ENCODE peak calls at places on chromosome X, in six cellular contexts. One of them, this sample, is unnamed.

GRCh38 chrX:8345473-8345872 is 119.2 kb upstream of the VCX3B start:
- DNase-seq in activated CD4-positive, alpha-beta T cell treated with anti-CD3 and anti-CD28 coated beads for 24 hours: no peak
- DNase-seq in stimulated activated CD8-positive, alpha-beta memory T cell treated with anti-CD3 and anti-CD28 coated beads, Interleukin-15, amount 100 ng/mL, for 1 hour: no peak
- DNase-seq in stimulated activated naive CD8-positive, alpha-beta T cell treated with anti-CD3 and anti-CD28 coated beads, Interleukin-15, Interleukin-2, amounts not matched to agents 100 U/mL and 50 U/mL, for 24 hours: no peak
- DNase-seq in astrocyte of the spinal cord: peak
- DNase-seq in stimulated activated CD4-positive, alpha-beta T cell treated with anti-CD3 and anti-CD28 coated beads, Interleukin-12 subunit alpha, Interleukin-12 subunit beta, amount 100 ng/mL, for 48 hours: no peak
- DNase-seq in this sample: no peak

GRCh38 chrX:1009771-1010170 is 202.7 kb downstream of the CRLF2 start:
- DNase-seq in stimulated activated CD4-positive, alpha-beta T cell treated with anti-CD3 and anti-CD28 coated beads, Interleukin-12 subunit alpha, Interleukin-12 subunit beta, amount 100 ng/mL, for 48 hours: no peak
- DNase-seq in stimulated activated naive CD8-positive, alpha-beta T cell treated with anti-CD3 and anti-CD28 coated beads, Interleukin-15, Interleukin-2, amounts not matched to agents 100 U/mL and 50 U/mL, for 24 hours: no peak
- DNase-seq in astrocyte of the spinal cord: no peak
- DNase-seq in stimulated activated CD8-positive, alpha-beta memory T cell treated with anti-CD3 and anti-CD28 coated beads, Interleukin-15, amount 100 ng/mL, for 1 hour: no peak
- DNase-seq in activated CD4-positive, alpha-beta T cell treated with anti-CD3 and anti-CD28 coated beads for 24 hours: no peak
- DNase-seq in this sample: no peak

GRCh38 chrX:150475466-150475865 is 93.0 kb upstream of the MTM1 start:
- DNase-seq in activated CD4-positive, alpha-beta T cell treated with anti-CD3 and anti-CD28 coated beads for 24 hours: no peak
- DNase-seq in stimulated activated naive CD8-positive, alpha-beta T cell treated with anti-CD3 and anti-CD28 coated beads, Interleukin-15, Interleukin-2, amounts not matched to agents 100 U/mL and 50 U/mL, for 24 hours: no peak
- DNase-seq in stimulated activated CD8-positive, alpha-beta memory T cell treated with anti-CD3 and anti-CD28 coated beads, Interleukin-15, amount 100 ng/mL, for 1 hour: no peak
- DNase-seq in astrocyte of the spinal cord: no peak
- DNase-seq in stimulated activated CD4-positive, alpha-beta T cell treated with anti-CD3 and anti-CD28 coated beads, Interleukin-12 subunit alpha, Interleukin-12 subunit beta, amount 100 ng/mL, for 48 hours: no peak
- DNase-seq in this sample: no peak

GRCh38 chrX:14489437-14489836 is 39.9 kb upstream of the GLRA2 start:
- DNase-seq in astrocyte of the spinal cord: no peak
- DNase-seq in stimulated activated naive CD8-positive, alpha-beta T cell treated with anti-CD3 and anti-CD28 coated beads, Interleukin-15, Interleukin-2, amounts not matched to agents 100 U/mL and 50 U/mL, for 24 hours: no peak
- DNase-seq in activated CD4-positive, alpha-beta T cell treated with anti-CD3 and anti-CD28 coated beads for 24 hours: no peak
- DNase-seq in stimulated activated CD4-positive, alpha-beta T cell treated with anti-CD3 and anti-CD28 coated beads, Interleukin-12 subunit alpha, Interleukin-12 subunit beta, amount 100 ng/mL, for 48 hours: no peak
- DNase-seq in stimulated activated CD8-positive, alpha-beta memory T cell treated with anti-CD3 and anti-CD28 coated beads, Interleukin-15, amount 100 ng/mL, for 1 hour: no peak
- DNase-seq in this sample: no peak

GRCh38 chrX:96372313-96373046 is 312.2 kb upstream of the DIAPH2 start:
- DNase-seq in activated CD4-positive, alpha-beta T cell treated with anti-CD3 and anti-CD28 coated beads for 24 hours: no peak
- DNase-seq in stimulated activated naive CD8-positive, alpha-beta T cell treated with anti-CD3 and anti-CD28 coated beads, Interleukin-15, Interleukin-2, amounts not matched to agents 100 U/mL and 50 U/mL, for 24 hours: no peak
- DNase-seq in stimulated activated CD8-positive, alpha-beta memory T cell treated with anti-CD3 and anti-CD28 coated beads, Interleukin-15, amount 100 ng/mL, for 1 hour: no peak
- DNase-seq in stimulated activated CD4-positive, alpha-beta T cell treated with anti-CD3 and anti-CD28 coated beads, Interleukin-12 subunit alpha, Interleukin-12 subunit beta, amount 100 ng/mL, for 48 hours: no peak
- DNase-seq in astrocyte of the spinal cord: peak
- DNase-seq in this sample: no peak

GRCh38 chrX:118724775-118725174 is 2.6 kb upstream of the IL13RA1 start:
- DNase-seq in stimulated activated CD4-positive, alpha-beta T cell treated with anti-CD3 and anti-CD28 coated beads, Interleukin-12 subunit alpha, Interleukin-12 subunit beta, amount 100 ng/mL, for 48 hours: no peak
- DNase-seq in stimulated activated naive CD8-positive, alpha-beta T cell treated with anti-CD3 and anti-CD28 coated beads, Interleukin-15, Interleukin-2, amounts not matched to agents 100 U/mL and 50 U/mL, for 24 hours: no peak
- DNase-seq in stimulated activated CD8-positive, alpha-beta memory T cell treated with anti-CD3 and anti-CD28 coated beads, Interleukin-15, amount 100 ng/mL, for 1 hour: no peak
- DNase-seq in astrocyte of the spinal cord: peak
- DNase-seq in activated CD4-positive, alpha-beta T cell treated with anti-CD3 and anti-CD28 coated beads for 24 hours: no peak
- DNase-seq in this sample: no peak

GRCh38 chrX:33416273-33416805 is 205.0 kb upstream of the DMD start:
- DNase-seq in astrocyte of the spinal cord: no peak
- DNase-seq in stimulated activated CD8-positive, alpha-beta memory T cell treated with anti-CD3 and anti-CD28 coated beads, Interleukin-15, amount 100 ng/mL, for 1 hour: no peak
- DNase-seq in stimulated activated naive CD8-positive, alpha-beta T cell treated with anti-CD3 and anti-CD28 coated beads, Interleukin-15, Interleukin-2, amounts not matched to agents 100 U/mL and 50 U/mL, for 24 hours: no peak
- DNase-seq in stimulated activated CD4-positive, alpha-beta T cell treated with anti-CD3 and anti-CD28 coated beads, Interleukin-12 subunit alpha, Interleukin-12 subunit beta, amount 100 ng/mL, for 48 hours: no peak
- DNase-seq in activated CD4-positive, alpha-beta T cell treated with anti-CD3 and anti-CD28 coated beads for 24 hours: no peak
- DNase-seq in this sample: no peak

GRCh38 chrX:10633722-10634121 is 13.3 kb upstream of the MID1 start:
- DNase-seq in stimulated activated CD8-positive, alpha-beta memory T cell treated with anti-CD3 and anti-CD28 coated beads, Interleukin-15, amount 100 ng/mL, for 1 hour: no peak
- DNase-seq in stimulated activated CD4-positive, alpha-beta T cell treated with anti-CD3 and anti-CD28 coated beads, Interleukin-12 subunit alpha, Interleukin-12 subunit beta, amount 100 ng/mL, for 48 hours: no peak
- DNase-seq in stimulated activated naive CD8-positive, alpha-beta T cell treated with anti-CD3 and anti-CD28 coated beads, Interleukin-15, Interleukin-2, amounts not matched to agents 100 U/mL and 50 U/mL, for 24 hours: no peak
- DNase-seq in astrocyte of the spinal cord: peak
- DNase-seq in activated CD4-positive, alpha-beta T cell treated with anti-CD3 and anti-CD28 coated beads for 24 hours: no peak
- DNase-seq in this sample: no peak

GRCh38 chrX:68751372-68751771 is 77.4 kb upstream of the EFNB1 start:
- DNase-seq in activated CD4-positive, alpha-beta T cell treated with anti-CD3 and anti-CD28 coated beads for 24 hours: no peak
- DNase-seq in astrocyte of the spinal cord: no peak
- DNase-seq in stimulated activated CD4-positive, alpha-beta T cell treated with anti-CD3 and anti-CD28 coated beads, Interleukin-12 subunit alpha, Interleukin-12 subunit beta, amount 100 ng/mL, for 48 hours: no peak
- DNase-seq in stimulated activated CD8-positive, alpha-beta memory T cell treated with anti-CD3 and anti-CD28 coated beads, Interleukin-15, amount 100 ng/mL, for 1 hour: no peak
- DNase-seq in stimulated activated naive CD8-positive, alpha-beta T cell treated with anti-CD3 and anti-CD28 coated beads, Interleukin-15, Interleukin-2, amounts not matched to agents 100 U/mL and 50 U/mL, for 24 hours: no peak
- DNase-seq in this sample: no peak

GRCh38 chrX:23662187-23662586 is 5.1 kb upstream of the PRDX4 start:
- DNase-seq in activated CD4-positive, alpha-beta T cell treated with anti-CD3 and anti-CD28 coated beads for 24 hours: no peak
- DNase-seq in stimulated activated CD8-positive, alpha-beta memory T cell treated with anti-CD3 and anti-CD28 coated beads, Interleukin-15, amount 100 ng/mL, for 1 hour: no peak
- DNase-seq in astrocyte of the spinal cord: no peak
- DNase-seq in stimulated activated naive CD8-positive, alpha-beta T cell treated with anti-CD3 and anti-CD28 coated beads, Interleukin-15, Interleukin-2, amounts not matched to agents 100 U/mL and 50 U/mL, for 24 hours: no peak
- DNase-seq in stimulated activated CD4-positive, alpha-beta T cell treated with anti-CD3 and anti-CD28 coated beads, Interleukin-12 subunit alpha, Interleukin-12 subunit beta, amount 100 ng/mL, for 48 hours: no peak
- DNase-seq in this sample: no peak

GRCh38 chrX:120768254-120768653 is 107.4 kb downstream of the CT47B1 start:
- DNase-seq in stimulated activated naive CD8-positive, alpha-beta T cell treated with anti-CD3 and anti-CD28 coated beads, Interleukin-15, Interleukin-2, amounts not matched to agents 100 U/mL and 50 U/mL, for 24 hours: no peak
- DNase-seq in activated CD4-positive, alpha-beta T cell treated with anti-CD3 and anti-CD28 coated beads for 24 hours: no peak
- DNase-seq in stimulated activated CD4-positive, alpha-beta T cell treated with anti-CD3 and anti-CD28 coated beads, Interleukin-12 subunit alpha, Interleukin-12 subunit beta, amount 100 ng/mL, for 48 hours: no peak
- DNase-seq in astrocyte of the spinal cord: peak
- DNase-seq in stimulated activated CD8-positive, alpha-beta memory T cell treated with anti-CD3 and anti-CD28 coated beads, Interleukin-15, amount 100 ng/mL, for 1 hour: no peak
- DNase-seq in this sample: no peak

GRCh38 chrX:147838465-147839131 is 73.1 kb upstream of the FMR1 start:
- DNase-seq in stimulated activated CD8-positive, alpha-beta memory T cell treated with anti-CD3 and anti-CD28 coated beads, Interleukin-15, amount 100 ng/mL, for 1 hour: no peak
- DNase-seq in astrocyte of the spinal cord: no peak
- DNase-seq in activated CD4-positive, alpha-beta T cell treated with anti-CD3 and anti-CD28 coated beads for 24 hours: no peak
- DNase-seq in stimulated activated naive CD8-positive, alpha-beta T cell treated with anti-CD3 and anti-CD28 coated beads, Interleukin-15, Interleukin-2, amounts not matched to agents 100 U/mL and 50 U/mL, for 24 hours: no peak
- DNase-seq in stimulated activated CD4-positive, alpha-beta T cell treated with anti-CD3 and anti-CD28 coated beads, Interleukin-12 subunit alpha, Interleukin-12 subunit beta, amount 100 ng/mL, for 48 hours: no peak
- DNase-seq in this sample: no peak

GRCh38 chrX:150871341-150871811 is 27.1 kb downstream of the CD99L2 start:
- DNase-seq in stimulated activated CD4-positive, alpha-beta T cell treated with anti-CD3 and anti-CD28 coated beads, Interleukin-12 subunit alpha, Interleukin-12 subunit beta, amount 100 ng/mL, for 48 hours: no peak
- DNase-seq in stimulated activated naive CD8-positive, alpha-beta T cell treated with anti-CD3 and anti-CD28 coated beads, Interleukin-15, Interleukin-2, amounts not matched to agents 100 U/mL and 50 U/mL, for 24 hours: no peak
- DNase-seq in activated CD4-positive, alpha-beta T cell treated with anti-CD3 and anti-CD28 coated beads for 24 hours: no peak
- DNase-seq in astrocyte of the spinal cord: no peak
- DNase-seq in stimulated activated CD8-positive, alpha-beta memory T cell treated with anti-CD3 and anti-CD28 coated beads, Interleukin-15, amount 100 ng/mL, for 1 hour: no peak
- DNase-seq in this sample: no peak

GRCh38 chrX:17022205-17022604 is 75.7 kb downstream of the REPS2 start:
- DNase-seq in stimulated activated naive CD8-positive, alpha-beta T cell treated with anti-CD3 and anti-CD28 coated beads, Interleukin-15, Interleukin-2, amounts not matched to agents 100 U/mL and 50 U/mL, for 24 hours: no peak
- DNase-seq in astrocyte of the spinal cord: peak
- DNase-seq in stimulated activated CD8-positive, alpha-beta memory T cell treated with anti-CD3 and anti-CD28 coated beads, Interleukin-15, amount 100 ng/mL, for 1 hour: no peak
- DNase-seq in stimulated activated CD4-positive, alpha-beta T cell treated with anti-CD3 and anti-CD28 coated beads, Interleukin-12 subunit alpha, Interleukin-12 subunit beta, amount 100 ng/mL, for 48 hours: no peak
- DNase-seq in activated CD4-positive, alpha-beta T cell treated with anti-CD3 and anti-CD28 coated beads for 24 hours: no peak
- DNase-seq in this sample: no peak

GRCh38 chrX:72169008-72169728 is 12.4 kb upstream of the PIN4 start:
- DNase-seq in stimulated activated CD8-positive, alpha-beta memory T cell treated with anti-CD3 and anti-CD28 coated beads, Interleukin-15, amount 100 ng/mL, for 1 hour: no peak
- DNase-seq in astrocyte of the spinal cord: no peak
- DNase-seq in activated CD4-positive, alpha-beta T cell treated with anti-CD3 and anti-CD28 coated beads for 24 hours: no peak
- DNase-seq in stimulated activated CD4-positive, alpha-beta T cell treated with anti-CD3 and anti-CD28 coated beads, Interleukin-12 subunit alpha, Interleukin-12 subunit beta, amount 100 ng/mL, for 48 hours: no peak
- DNase-seq in stimulated activated naive CD8-positive, alpha-beta T cell treated with anti-CD3 and anti-CD28 coated beads, Interleukin-15, Interleukin-2, amounts not matched to agents 100 U/mL and 50 U/mL, for 24 hours: peak
- DNase-seq in this sample: no peak

GRCh38 chrX:128739539-128739938 is 687.3 kb upstream of the ACTRT1 start:
- DNase-seq in stimulated activated naive CD8-positive, alpha-beta T cell treated with anti-CD3 and anti-CD28 coated beads, Interleukin-15, Interleukin-2, amounts not matched to agents 100 U/mL and 50 U/mL, for 24 hours: no peak
- DNase-seq in stimulated activated CD4-positive, alpha-beta T cell treated with anti-CD3 and anti-CD28 coated beads, Interleukin-12 subunit alpha, Interleukin-12 subunit beta, amount 100 ng/mL, for 48 hours: no peak
- DNase-seq in activated CD4-positive, alpha-beta T cell treated with anti-CD3 and anti-CD28 coated beads for 24 hours: no peak
- DNase-seq in astrocyte of the spinal cord: no peak
- DNase-seq in stimulated activated CD8-positive, alpha-beta memory T cell treated with anti-CD3 and anti-CD28 coated beads, Interleukin-15, amount 100 ng/mL, for 1 hour: no peak
- DNase-seq in this sample: no peak

GRCh38 chrX:28988246-28988645 is 401.0 kb downstream of the IL1RAPL1 start:
- DNase-seq in stimulated activated naive CD8-positive, alpha-beta T cell treated with anti-CD3 and anti-CD28 coated beads, Interleukin-15, Interleukin-2, amounts not matched to agents 100 U/mL and 50 U/mL, for 24 hours: no peak
- DNase-seq in stimulated activated CD8-positive, alpha-beta memory T cell treated with anti-CD3 and anti-CD28 coated beads, Interleukin-15, amount 100 ng/mL, for 1 hour: no peak
- DNase-seq in astrocyte of the spinal cord: no peak
- DNase-seq in stimulated activated CD4-positive, alpha-beta T cell treated with anti-CD3 and anti-CD28 coated beads, Interleukin-12 subunit alpha, Interleukin-12 subunit beta, amount 100 ng/mL, for 48 hours: no peak
- DNase-seq in activated CD4-positive, alpha-beta T cell treated with anti-CD3 and anti-CD28 coated beads for 24 hours: no peak
- DNase-seq in this sample: no peak

GRCh38 chrX:17848545-17849265 is 12.4 kb downstream of the RAI2 start:
- DNase-seq in activated CD4-positive, alpha-beta T cell treated with anti-CD3 and anti-CD28 coated beads for 24 hours: no peak
- DNase-seq in stimulated activated naive CD8-positive, alpha-beta T cell treated with anti-CD3 and anti-CD28 coated beads, Interleukin-15, Interleukin-2, amounts not matched to agents 100 U/mL and 50 U/mL, for 24 hours: no peak
- DNase-seq in stimulated activated CD8-positive, alpha-beta memory T cell treated with anti-CD3 and anti-CD28 coated beads, Interleukin-15, amount 100 ng/mL, for 1 hour: no peak
- DNase-seq in stimulated activated CD4-positive, alpha-beta T cell treated with anti-CD3 and anti-CD28 coated beads, Interleukin-12 subunit alpha, Interleukin-12 subunit beta, amount 100 ng/mL, for 48 hours: no peak
- DNase-seq in astrocyte of the spinal cord: no peak
- DNase-seq in this sample: no peak

GRCh38 chrX:7088968-7089615 is 58.4 kb upstream of the STS start:
- DNase-seq in stimulated activated naive CD8-positive, alpha-beta T cell treated with anti-CD3 and anti-CD28 coated beads, Interleukin-15, Interleukin-2, amounts not matched to agents 100 U/mL and 50 U/mL, for 24 hours: peak
- DNase-seq in astrocyte of the spinal cord: no peak
- DNase-seq in stimulated activated CD8-positive, alpha-beta memory T cell treated with anti-CD3 and anti-CD28 coated beads, Interleukin-15, amount 100 ng/mL, for 1 hour: peak
- DNase-seq in activated CD4-positive, alpha-beta T cell treated with anti-CD3 and anti-CD28 coated beads for 24 hours: no peak
- DNase-seq in stimulated activated CD4-positive, alpha-beta T cell treated with anti-CD3 and anti-CD28 coated beads, Interleukin-12 subunit alpha, Interleukin-12 subunit beta, amount 100 ng/mL, for 48 hours: no peak
- DNase-seq in this sample: no peak

GRCh38 chrX:150573702-150574101 is 5.3 kb downstream of the MTM1 start:
- DNase-seq in stimulated activated naive CD8-positive, alpha-beta T cell treated with anti-CD3 and anti-CD28 coated beads, Interleukin-15, Interleukin-2, amounts not matched to agents 100 U/mL and 50 U/mL, for 24 hours: peak
- DNase-seq in stimulated activated CD4-positive, alpha-beta T cell treated with anti-CD3 and anti-CD28 coated beads, Interleukin-12 subunit alpha, Interleukin-12 subunit beta, amount 100 ng/mL, for 48 hours: no peak
- DNase-seq in activated CD4-positive, alpha-beta T cell treated with anti-CD3 and anti-CD28 coated beads for 24 hours: no peak
- DNase-seq in astrocyte of the spinal cord: no peak
- DNase-seq in stimulated activated CD8-positive, alpha-beta memory T cell treated with anti-CD3 and anti-CD28 coated beads, Interleukin-15, amount 100 ng/mL, for 1 hour: no peak
- DNase-seq in this sample: peak

GRCh38 chrX:133988010-133988409 is 2.6 kb upstream of the GPC3 start:
- DNase-seq in stimulated activated CD4-positive, alpha-beta T cell treated with anti-CD3 and anti-CD28 coated beads, Interleukin-12 subunit alpha, Interleukin-12 subunit beta, amount 100 ng/mL, for 48 hours: no peak
- DNase-seq in activated CD4-positive, alpha-beta T cell treated with anti-CD3 and anti-CD28 coated beads for 24 hours: no peak
- DNase-seq in stimulated activated naive CD8-positive, alpha-beta T cell treated with anti-CD3 and anti-CD28 coated beads, Interleukin-15, Interleukin-2, amounts not matched to agents 100 U/mL and 50 U/mL, for 24 hours: no peak
- DNase-seq in astrocyte of the spinal cord: no peak
- DNase-seq in stimulated activated CD8-positive, alpha-beta memory T cell treated with anti-CD3 and anti-CD28 coated beads, Interleukin-15, amount 100 ng/mL, for 1 hour: no peak
- DNase-seq in this sample: no peak

GRCh38 chrX:68717196-68717595 is 69.7 kb downstream of the STARD8 start:
- DNase-seq in activated CD4-positive, alpha-beta T cell treated with anti-CD3 and anti-CD28 coated beads for 24 hours: no peak
- DNase-seq in astrocyte of the spinal cord: no peak
- DNase-seq in stimulated activated naive CD8-positive, alpha-beta T cell treated with anti-CD3 and anti-CD28 coated beads, Interleukin-15, Interleukin-2, amounts not matched to agents 100 U/mL and 50 U/mL, for 24 hours: no peak
- DNase-seq in stimulated activated CD4-positive, alpha-beta T cell treated with anti-CD3 and anti-CD28 coated beads, Interleukin-12 subunit alpha, Interleukin-12 subunit beta, amount 100 ng/mL, for 48 hours: no peak
- DNase-seq in stimulated activated CD8-positive, alpha-beta memory T cell treated with anti-CD3 and anti-CD28 coated beads, Interleukin-15, amount 100 ng/mL, for 1 hour: no peak
- DNase-seq in this sample: no peak

GRCh38 chrX:120794525-120794975 is 81.1 kb downstream of the CT47B1 start:
- DNase-seq in stimulated activated naive CD8-positive, alpha-beta T cell treated with anti-CD3 and anti-CD28 coated beads, Interleukin-15, Interleukin-2, amounts not matched to agents 100 U/mL and 50 U/mL, for 24 hours: no peak
- DNase-seq in stimulated activated CD4-positive, alpha-beta T cell treated with anti-CD3 and anti-CD28 coated beads, Interleukin-12 subunit alpha, Interleukin-12 subunit beta, amount 100 ng/mL, for 48 hours: no peak
- DNase-seq in activated CD4-positive, alpha-beta T cell treated with anti-CD3 and anti-CD28 coated beads for 24 hours: no peak
- DNase-seq in stimulated activated CD8-positive, alpha-beta memory T cell treated with anti-CD3 and anti-CD28 coated beads, Interleukin-15, amount 100 ng/mL, for 1 hour: no peak
- DNase-seq in astrocyte of the spinal cord: peak
- DNase-seq in this sample: no peak

GRCh38 chrX:108064613-108065012 is 19.7 kb downstream of the VSIG1 start:
- DNase-seq in stimulated activated CD8-positive, alpha-beta memory T cell treated with anti-CD3 and anti-CD28 coated beads, Interleukin-15, amount 100 ng/mL, for 1 hour: no peak
- DNase-seq in stimulated activated CD4-positive, alpha-beta T cell treated with anti-CD3 and anti-CD28 coated beads, Interleukin-12 subunit alpha, Interleukin-12 subunit beta, amount 100 ng/mL, for 48 hours: no peak
- DNase-seq in activated CD4-positive, alpha-beta T cell treated with anti-CD3 and anti-CD28 coated beads for 24 hours: no peak
- DNase-seq in astrocyte of the spinal cord: no peak
- DNase-seq in stimulated activated naive CD8-positive, alpha-beta T cell treated with anti-CD3 and anti-CD28 coated beads, Interleukin-15, Interleukin-2, amounts not matched to agents 100 U/mL and 50 U/mL, for 24 hours: no peak
- DNase-seq in this sample: no peak

GRCh38 chrX:2846992-2847391 is 18.3 kb downstream of the GYG2 start:
- DNase-seq in stimulated activated CD4-positive, alpha-beta T cell treated with anti-CD3 and anti-CD28 coated beads, Interleukin-12 subunit alpha, Interleukin-12 subunit beta, amount 100 ng/mL, for 48 hours: no peak
- DNase-seq in stimulated activated CD8-positive, alpha-beta memory T cell treated with anti-CD3 and anti-CD28 coated beads, Interleukin-15, amount 100 ng/mL, for 1 hour: no peak
- DNase-seq in stimulated activated naive CD8-positive, alpha-beta T cell treated with anti-CD3 and anti-CD28 coated beads, Interleukin-15, Interleukin-2, amounts not matched to agents 100 U/mL and 50 U/mL, for 24 hours: no peak
- DNase-seq in astrocyte of the spinal cord: no peak
- DNase-seq in activated CD4-positive, alpha-beta T cell treated with anti-CD3 and anti-CD28 coated beads for 24 hours: no peak
- DNase-seq in this sample: no peak

GRCh38 chrX:425056-425455 is 38.3 kb upstream of the PPP2R3B start:
- DNase-seq in stimulated activated CD4-positive, alpha-beta T cell treated with anti-CD3 and anti-CD28 coated beads, Interleukin-12 subunit alpha, Interleukin-12 subunit beta, amount 100 ng/mL, for 48 hours: no peak
- DNase-seq in activated CD4-positive, alpha-beta T cell treated with anti-CD3 and anti-CD28 coated beads for 24 hours: no peak
- DNase-seq in stimulated activated CD8-positive, alpha-beta memory T cell treated with anti-CD3 and anti-CD28 coated beads, Interleukin-15, amount 100 ng/mL, for 1 hour: no peak
- DNase-seq in stimulated activated naive CD8-positive, alpha-beta T cell treated with anti-CD3 and anti-CD28 coated beads, Interleukin-15, Interleukin-2, amounts not matched to agents 100 U/mL and 50 U/mL, for 24 hours: no peak
- DNase-seq in astrocyte of the spinal cord: no peak
- DNase-seq in this sample: no peak

GRCh38 chrX:40855411-40855810 is 120.1 kb upstream of the MED14 start:
- DNase-seq in stimulated activated CD4-positive, alpha-beta T cell treated with anti-CD3 and anti-CD28 coated beads, Interleukin-12 subunit alpha, Interleukin-12 subunit beta, amount 100 ng/mL, for 48 hours: no peak
- DNase-seq in activated CD4-positive, alpha-beta T cell treated with anti-CD3 and anti-CD28 coated beads for 24 hours: no peak
- DNase-seq in stimulated activated naive CD8-positive, alpha-beta T cell treated with anti-CD3 and anti-CD28 coated beads, Interleukin-15, Interleukin-2, amounts not matched to agents 100 U/mL and 50 U/mL, for 24 hours: no peak
- DNase-seq in stimulated activated CD8-positive, alpha-beta memory T cell treated with anti-CD3 and anti-CD28 coated beads, Interleukin-15, amount 100 ng/mL, for 1 hour: no peak
- DNase-seq in astrocyte of the spinal cord: peak
- DNase-seq in this sample: no peak

GRCh38 chrX:110746014-110746413 is 49.6 kb downstream of the CHRDL1 start:
- DNase-seq in astrocyte of the spinal cord: no peak
- DNase-seq in stimulated activated CD4-positive, alpha-beta T cell treated with anti-CD3 and anti-CD28 coated beads, Interleukin-12 subunit alpha, Interleukin-12 subunit beta, amount 100 ng/mL, for 48 hours: no peak
- DNase-seq in stimulated activated CD8-positive, alpha-beta memory T cell treated with anti-CD3 and anti-CD28 coated beads, Interleukin-15, amount 100 ng/mL, for 1 hour: no peak
- DNase-seq in stimulated activated naive CD8-positive, alpha-beta T cell treated with anti-CD3 and anti-CD28 coated beads, Interleukin-15, Interleukin-2, amounts not matched to agents 100 U/mL and 50 U/mL, for 24 hours: no peak
- DNase-seq in activated CD4-positive, alpha-beta T cell treated with anti-CD3 and anti-CD28 coated beads for 24 hours: no peak
- DNase-seq in this sample: no peak

GRCh38 chrX:7261672-7262332 is 113.8 kb upstream of the PUDP start:
- DNase-seq in stimulated activated naive CD8-positive, alpha-beta T cell treated with anti-CD3 and anti-CD28 coated beads, Interleukin-15, Interleukin-2, amounts not matched to agents 100 U/mL and 50 U/mL, for 24 hours: no peak
- DNase-seq in stimulated activated CD4-positive, alpha-beta T cell treated with anti-CD3 and anti-CD28 coated beads, Interleukin-12 subunit alpha, Interleukin-12 subunit beta, amount 100 ng/mL, for 48 hours: no peak
- DNase-seq in stimulated activated CD8-positive, alpha-beta memory T cell treated with anti-CD3 and anti-CD28 coated beads, Interleukin-15, amount 100 ng/mL, for 1 hour: no peak
- DNase-seq in activated CD4-positive, alpha-beta T cell treated with anti-CD3 and anti-CD28 coated beads for 24 hours: no peak
- DNase-seq in astrocyte of the spinal cord: no peak
- DNase-seq in this sample: no peak

GRCh38 chrX:134669378-134670098 is 11.3 kb upstream of the PLAC1 start:
- DNase-seq in stimulated activated CD8-positive, alpha-beta memory T cell treated with anti-CD3 and anti-CD28 coated beads, Interleukin-15, amount 100 ng/mL, for 1 hour: no peak
- DNase-seq in activated CD4-positive, alpha-beta T cell treated with anti-CD3 and anti-CD28 coated beads for 24 hours: no peak
- DNase-seq in stimulated activated CD4-positive, alpha-beta T cell treated with anti-CD3 and anti-CD28 coated beads, Interleukin-12 subunit alpha, Interleukin-12 subunit beta, amount 100 ng/mL, for 48 hours: no peak
- DNase-seq in astrocyte of the spinal cord: peak
- DNase-seq in stimulated activated naive CD8-positive, alpha-beta T cell treated with anti-CD3 and anti-CD28 coated beads, Interleukin-15, Interleukin-2, amounts not matched to agents 100 U/mL and 50 U/mL, for 24 hours: no peak
- DNase-seq in this sample: peak

GRCh38 chrX:130174051-130174704 is 2.4 kb downstream of the RAB33A start:
- DNase-seq in astrocyte of the spinal cord: peak
- DNase-seq in activated CD4-positive, alpha-beta T cell treated with anti-CD3 and anti-CD28 coated beads for 24 hours: no peak
- DNase-seq in stimulated activated CD4-positive, alpha-beta T cell treated with anti-CD3 and anti-CD28 coated beads, Interleukin-12 subunit alpha, Interleukin-12 subunit beta, amount 100 ng/mL, for 48 hours: no peak
- DNase-seq in stimulated activated naive CD8-positive, alpha-beta T cell treated with anti-CD3 and anti-CD28 coated beads, Interleukin-15, Interleukin-2, amounts not matched to agents 100 U/mL and 50 U/mL, for 24 hours: no peak
- DNase-seq in stimulated activated CD8-positive, alpha-beta memory T cell treated with anti-CD3 and anti-CD28 coated beads, Interleukin-15, amount 100 ng/mL, for 1 hour: no peak
- DNase-seq in this sample: no peak

GRCh38 chrX:45840411-45840950 is 639.8 kb upstream of the DIPK2B start:
- DNase-seq in stimulated activated naive CD8-positive, alpha-beta T cell treated with anti-CD3 and anti-CD28 coated beads, Interleukin-15, Interleukin-2, amounts not matched to agents 100 U/mL and 50 U/mL, for 24 hours: no peak
- DNase-seq in stimulated activated CD8-positive, alpha-beta memory T cell treated with anti-CD3 and anti-CD28 coated beads, Interleukin-15, amount 100 ng/mL, for 1 hour: no peak
- DNase-seq in activated CD4-positive, alpha-beta T cell treated with anti-CD3 and anti-CD28 coated beads for 24 hours: no peak
- DNase-seq in astrocyte of the spinal cord: no peak
- DNase-seq in stimulated activated CD4-positive, alpha-beta T cell treated with anti-CD3 and anti-CD28 coated beads, Interleukin-12 subunit alpha, Interleukin-12 subunit beta, amount 100 ng/mL, for 48 hours: no peak
- DNase-seq in this sample: no peak

GRCh38 chrX:110301194-110301593 is 16.7 kb downstream of the AMMECR1 start:
- DNase-seq in stimulated activated CD8-positive, alpha-beta memory T cell treated with anti-CD3 and anti-CD28 coated beads, Interleukin-15, amount 100 ng/mL, for 1 hour: no peak
- DNase-seq in stimulated activated naive CD8-positive, alpha-beta T cell treated with anti-CD3 and anti-CD28 coated beads, Interleukin-15, Interleukin-2, amounts not matched to agents 100 U/mL and 50 U/mL, for 24 hours: no peak
- DNase-seq in stimulated activated CD4-positive, alpha-beta T cell treated with anti-CD3 and anti-CD28 coated beads, Interleukin-12 subunit alpha, Interleukin-12 subunit beta, amount 100 ng/mL, for 48 hours: no peak
- DNase-seq in astrocyte of the spinal cord: no peak
- DNase-seq in activated CD4-positive, alpha-beta T cell treated with anti-CD3 and anti-CD28 coated beads for 24 hours: no peak
- DNase-seq in this sample: no peak

This sample was measured in transverse colon.